ENCODE peak calls at places on chromosomes 3 and 15, in nine cellular contexts. A is IMR-90, J is H9, T is HCT116, O is HepG2, W is PC-3, I is A549, S is GM23248, R is mammary epithelial cell. M is an unnamed sample.

GRCh38 chr3:66004244-66004643 is 34.5 kb downstream of the MAGI1 start:
- DNase-seq in A (no peak), J (no peak), T (no peak), O (no peak), W (no peak), I (no peak), S (no peak), R (no peak), M (no peak)

GRCh38 chr15:83848315-83849050 is 194.6 kb downstream of the ADAMTSL3 start:
- DNase-seq in A (peak; percentile 97), J (no peak), T (no peak), O (no peak), W (peak; percentile 82), I (peak; percentile 14), S (peak; percentile 95), R (peak; percentile 93), M (no peak)

GRCh38 chr3:129282727-129283327 is 4.2 kb downstream of the HMCES start:
- DNase-seq in A (peak; percentile 47), J (no peak), T (no peak), O (peak; percentile 12), W (peak; percentile 68), I (no peak), S (peak; percentile 88), R (peak; percentile 53), M (no peak)

GRCh38 chr15:50633653-50634052 is 52.9 kb downstream of the TRPM7 start:
- DNase-seq in A (peak; percentile 25), J (no peak), T (no peak), O (no peak), W (no peak), I (no peak), S (no peak), R (no peak), M (no peak)

GRCh38 chr3:16481570-16481897 is 32.0 kb downstream of the RFTN1 start:
- DNase-seq in A (no peak), J (no peak), T (no peak), O (no peak), W (no peak), I (no peak), S (no peak), R (no peak), M (no peak)

GRCh38 chr15:40894689-40895308 is 549 bp downstream of the VPS18 start:
- DNase-seq in A (peak; percentile 82), J (peak; percentile 81), T (peak; percentile 60), O (peak; percentile 86), W (peak; percentile 81), I (peak; percentile 73), S (peak; percentile 94), R (peak; percentile 70), M (peak; percentile 50)

GRCh38 chr15:82239685-82240391 is 22.7 kb downstream of the EFL1 start:
- DNase-seq in A (no peak), J (no peak), T (no peak), O (no peak), W (no peak), I (no peak), S (no peak), R (no peak), M (no peak)

GRCh38 chr3:11619461-11619860 is 24.3 kb downstream of the VGLL4 start:
- DNase-seq in A (no peak), J (no peak), T (no peak), O (no peak), W (no peak), I (no peak), S (no peak), R (no peak), M (no peak)

GRCh38 chr3:61353353-61353752 is 102.1 kb upstream of the FHIT start:
- DNase-seq in A (no peak), J (no peak), T (no peak), O (no peak), W (no peak), I (no peak), S (no peak), R (no peak), M (no peak)

GRCh38 chr15:91271565-91272153 is 171.6 kb downstream of the SV2B start:
- DNase-seq in A (peak; percentile 65), J (peak; percentile 45), T (peak; percentile 60), O (peak; percentile 35), W (peak; percentile 82), I (peak; percentile 76), S (peak; percentile 78), R (peak; percentile 42), M (peak; percentile 84)

GRCh38 chr15:91278956-91279355 is 178.9 kb downstream of the SV2B start:
- DNase-seq in A (no peak), J (no peak), T (no peak), O (no peak), W (no peak), I (no peak), S (no peak), R (no peak), M (no peak)

GRCh38 chr15:91270747-91271146 is 170.7 kb downstream of the SV2B start:
- DNase-seq in A (no peak), J (no peak), T (no peak), O (no peak), W (no peak), I (no peak), S (no peak), R (no peak), M (no peak)

GRCh38 chr15:91279481-91279880 is 179.4 kb downstream of the SV2B start:
- DNase-seq in A (no peak), J (no peak), T (no peak), O (no peak), W (no peak), I (no peak), S (no peak), R (no peak), M (no peak)

GRCh38 chr15:91275844-91276243 is 175.8 kb downstream of the SV2B start:
- DNase-seq in A (no peak), J (no peak), T (no peak), O (no peak), W (no peak), I (no peak), S (no peak), R (no peak), M (no peak)
- H3K4me2 ChIP-seq in A (no peak overlapping the region), J (no peak overlapping the region), T (no peak overlapping the region), O (no peak overlapping the region), W (no peak overlapping the region), I (no peak overlapping the region), S (no peak overlapping the region), R (no peak overlapping the region), M (no peak overlapping the region)

DNA sequence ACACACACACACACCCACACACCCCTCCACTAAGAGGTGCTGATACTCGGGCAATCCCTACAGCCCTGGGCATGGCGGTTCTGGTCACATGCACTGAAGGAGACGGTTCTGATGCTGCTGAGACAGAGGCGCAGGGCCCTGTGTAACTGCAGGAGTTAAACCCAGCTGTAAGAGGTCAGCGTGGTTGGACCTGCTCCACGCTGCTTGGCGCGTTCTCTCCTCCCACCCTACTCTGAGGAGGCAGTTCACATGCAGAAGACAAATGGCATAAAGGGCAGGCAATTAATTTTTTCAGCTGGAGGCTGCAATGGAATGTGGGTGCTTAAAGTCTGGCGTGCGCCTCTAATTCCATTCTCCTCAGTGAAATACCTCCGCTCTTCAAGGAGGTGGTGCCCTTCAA is 35.2 kb downstream of the GRK7 start:
- DNase-seq in A (no peak), J (no peak), T (no peak), O (no peak), W (no peak), I (no peak), S (no peak), R (no peak), M (no peak)
- H3K4me2 ChIP-seq in A (no peak overlapping the region), J (no peak overlapping the region), T (no peak overlapping the region), O (no peak overlapping the region), W (no peak overlapping the region), I (no peak overlapping the region), S (no peak overlapping the region), R (no peak overlapping the region), M (no peak overlapping the region)

GRCh38 chr3:149790698-149791097 is 1.7 kb downstream of the ANKUB1 start:
- DNase-seq in A (no peak), J (no peak), T (no peak), O (peak; percentile 24), W (no peak), I (no peak), S (no peak), R (no peak), M (no peak)

GRCh38 chr3:149792485-149793270 is at the start of gene ANKUB1:
- DNase-seq in A (no peak), J (no peak), T (no peak), O (no peak), W (no peak), I (no peak), S (no peak), R (peak; percentile 66), M (no peak)

GRCh38 chr3:149790265-149790664 is 2.1 kb downstream of the ANKUB1 start:
- DNase-seq in A (peak; percentile 44), J (no peak), T (no peak), O (no peak), W (peak; percentile 23), I (peak; percentile 29), S (peak; percentile 67), R (peak; percentile 63), M (no peak)
- H3K4me2 ChIP-seq in A (no peak overlapping the region), J (no peak overlapping the region), T (peak overlapping the region; percentile 51), O (peak overlapping the region; percentile 3), W (no peak overlapping the region), I (peak overlapping the region; percentile 30), S (peak overlapping the region; percentile 38), R (peak overlapping the region; percentile 59), M (no peak overlapping the region)

DNA sequence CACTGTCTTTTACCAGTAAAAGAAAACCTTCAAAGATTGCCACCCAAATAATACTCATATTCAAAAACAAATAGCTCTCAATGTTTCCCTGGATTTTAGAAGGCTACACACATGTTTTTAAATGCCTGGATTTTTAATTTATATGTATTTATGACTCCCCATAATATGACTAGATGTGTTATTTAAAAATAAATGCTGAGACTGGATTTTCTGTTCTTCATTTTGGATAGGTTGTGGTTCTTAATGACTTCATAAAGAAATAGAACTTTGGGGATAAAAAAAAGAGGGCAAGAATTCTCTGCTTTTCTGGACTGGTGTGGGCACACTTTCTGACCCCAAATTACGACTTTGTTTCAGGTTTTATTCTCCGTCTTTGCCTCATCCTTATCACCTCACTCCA is 62.8 kb upstream of the LEKR1 start:
- DNase-seq in A (no peak), J (no peak), T (no peak), O (no peak), W (no peak), I (no peak), S (no peak), R (no peak), M (no peak)
- H3K4me2 ChIP-seq in A (no peak overlapping the region), J (no peak overlapping the region), T (no peak overlapping the region), O (no peak overlapping the region), W (no peak overlapping the region), I (no peak overlapping the region), S (peak overlapping the region; percentile 1), R (no peak overlapping the region), M (no peak overlapping the region)

DNA sequence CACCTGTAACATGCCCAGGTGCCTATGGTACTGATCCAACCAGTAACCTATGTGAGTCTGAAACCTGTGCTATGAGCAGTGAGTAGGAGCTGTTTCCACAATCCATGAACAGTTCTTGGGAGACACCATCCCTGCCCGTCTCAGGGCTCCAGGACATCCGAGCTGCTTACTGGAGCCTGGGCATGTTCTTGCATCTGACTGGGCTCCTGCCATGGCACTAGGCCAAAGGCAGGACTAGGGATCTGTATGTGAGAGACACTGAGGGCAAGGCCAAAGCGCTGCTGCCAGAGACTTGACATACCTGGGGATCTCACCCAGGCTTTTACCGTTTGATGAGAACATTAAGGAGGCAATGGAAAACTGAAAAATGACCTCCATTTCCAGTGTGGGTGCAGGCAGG is 59.8 kb downstream of the WDR76 start:
- DNase-seq in A (no peak), J (no peak), T (no peak), O (no peak), W (no peak), I (no peak), S (no peak), R (no peak), M (no peak)
- H3K4me2 ChIP-seq in A (no peak overlapping the region), J (no peak overlapping the region), T (no peak overlapping the region), O (no peak overlapping the region), W (no peak overlapping the region), I (no peak overlapping the region), S (no peak overlapping the region), R (no peak overlapping the region), M (no peak overlapping the region)

GRCh38 chr3:132629928-132630327 is 29.7 kb downstream of the ACAD11 start:
- DNase-seq in A (peak; percentile 82), J (no peak), T (no peak), O (no peak), W (peak; percentile 65), I (no peak), S (peak; percentile 88), R (peak; percentile 74), M (no peak)
- H3K4me2 ChIP-seq in A (no peak overlapping the region), J (no peak overlapping the region), T (peak overlapping the region; percentile 7), O (no peak overlapping the region), W (peak overlapping the region; percentile 26), I (no peak overlapping the region), S (peak overlapping the region; percentile 67), R (peak overlapping the region; percentile 42), M (no peak overlapping the region)